ENCODE peak calls at places on chromosomes 11 and 22, in four cellular contexts. J is tibial artery, Z is SJSA1, Y is body of pancreas. Q is an unnamed sample. For H3K9me3, the result is how much of the 10 kb centered on the place peaks cover.

GRCh38 chr11:118791961-118792578 is 1.1 kb upstream of the DDX6 start:
- DNase-seq in J (peak), Z (no peak), Y (peak), Q (peak)

GRCh38 chr11:13009921-13010736 is 1.0 kb downstream of the RASSF10 start:
- DNase-seq in J (no peak), Z (no peak), Y (peak), Q (no peak)

GRCh38 chr22:31612891-31613285 is 49.1 kb downstream of the PISD start:
- DNase-seq in J (no peak), Z (no peak), Y (no peak), Q (no peak)

GRCh38 chr11:128367573-128367972 is 219.8 kb downstream of the ETS1 start:
- DNase-seq in J (no peak), Z (no peak), Y (no peak), Q (no peak)

GRCh38 chr11:82792319-82792718 is 58.7 kb upstream of the FAM181B start:
- DNase-seq in J (no peak), Z (no peak), Y (no peak), Q (no peak)

GRCh38 chr11:6531267-6531752 is 34.2 kb downstream of the DNHD1 start:
- DNase-seq in J (no peak), Z (no peak), Y (no peak), Q (no peak)

GRCh38 chr11:124123587-124123986 is 8.3 kb downstream of the VWA5A start:
- DNase-seq in J (no peak), Z (no peak), Y (no peak), Q (no peak)

GRCh38 chr11:47449541-47449940 is 605 bp upstream of the RAPSN start:
- DNase-seq in J (no peak), Z (no peak), Y (no peak), Q (no peak)

GRCh38 chr11:117830072-117830471 is 5.5 kb upstream of the FXYD2 start:
- DNase-seq in J (no peak), Z (no peak), Y (no peak), Q (no peak)

GRCh38 chr11:6040874-6041273 is 10.3 kb upstream of the OR56A1 start:
- DNase-seq in J (no peak), Z (no peak), Y (no peak), Q (no peak)

GRCh38 chr11:39965701-39966100 is 1493.8 kb downstream of the LRRC4C start:
- DNase-seq in J (no peak), Z (no peak), Y (no peak), Q (no peak)

GRCh38 chr11:64035581-64035980 is at the start of gene FLRT1:
- DNase-seq in J (no peak), Z (no peak), Y (no peak), Q (no peak)
- H3K9me3 ChIP-seq in J (under half), Z (under half), Y (under half), Q (under half)

DNA sequence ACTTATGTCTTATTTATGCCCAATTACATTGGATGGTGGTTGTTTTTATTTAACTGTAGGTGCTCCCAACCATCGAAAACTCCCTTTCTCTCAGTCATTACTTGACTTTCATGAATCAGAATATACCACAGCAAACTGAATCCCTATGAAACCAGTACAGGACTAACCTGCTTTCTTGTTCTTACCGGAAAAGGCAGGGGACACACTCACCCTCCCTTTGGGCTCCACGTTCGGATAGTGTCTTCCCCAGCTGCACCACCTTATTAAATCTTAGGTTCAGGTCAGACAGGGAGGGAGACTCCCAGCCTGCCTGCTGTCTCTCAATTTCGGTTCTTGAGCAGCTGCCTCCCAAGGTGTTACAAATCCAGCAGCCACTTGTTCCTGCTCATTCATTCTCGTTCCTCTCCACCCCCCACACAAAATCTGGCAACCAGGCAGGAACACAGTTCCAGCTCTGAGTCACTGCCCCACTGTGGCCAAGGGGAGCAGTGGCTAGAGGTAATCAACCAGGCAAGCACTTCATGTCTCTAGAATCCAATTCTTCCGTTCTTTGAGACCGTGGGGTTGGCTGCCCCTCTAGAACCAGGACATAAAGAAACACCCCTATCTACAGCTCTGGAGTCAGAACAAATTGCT is 133.0 kb downstream of the PLEKHA7 start:
- DNase-seq in J (peak), Z (no peak), Y (peak), Q (no peak)
- H3K9me3 ChIP-seq in J (under half), Z (under half), Y (under half), Q (under half)

GRCh38 chr11:56176318-56176717 is at the start of gene OR5J2:
- DNase-seq in J (no peak), Z (no peak), Y (no peak), Q (no peak)
- H3K9me3 ChIP-seq in J (under half), Z (under half), Y (under half), Q (under half)

DNA sequence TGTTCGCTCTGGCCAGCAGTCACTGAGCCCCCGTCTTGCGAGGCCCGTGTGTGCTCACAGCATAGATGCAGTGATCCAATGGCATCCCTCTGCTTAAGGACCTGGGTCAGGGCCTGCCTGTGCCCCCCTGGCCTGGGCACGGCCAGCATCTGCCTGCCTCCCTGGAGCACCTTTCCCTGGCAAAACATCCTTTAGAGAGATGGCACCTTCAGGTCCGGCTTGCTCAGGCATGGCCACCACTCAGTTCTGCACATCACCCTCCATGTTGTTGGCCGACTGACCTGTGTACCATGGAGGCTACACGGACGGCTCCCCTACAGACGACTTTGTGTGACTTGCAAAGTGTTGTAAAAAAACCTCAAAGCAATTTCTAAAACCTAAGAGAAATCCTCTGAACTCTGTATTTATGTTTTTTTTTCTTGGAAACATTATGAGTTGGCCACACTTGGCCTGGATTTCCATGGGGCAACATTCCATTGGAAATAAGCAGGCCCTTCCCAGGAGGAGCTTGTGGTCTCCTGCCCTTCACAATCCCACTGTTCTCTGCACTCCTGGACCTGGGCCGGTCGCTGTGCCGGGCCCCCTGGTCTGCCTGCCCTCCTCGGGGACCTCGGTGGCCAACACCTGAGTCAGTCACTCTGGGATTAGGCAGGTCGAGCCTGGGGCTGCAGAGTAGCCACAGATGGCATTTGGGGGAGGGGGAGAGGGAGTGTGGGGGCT is 592.4 kb downstream of the TBC1D22A start:
- DNase-seq in J (no peak), Z (no peak), Y (no peak), Q (no peak)
- H3K9me3 ChIP-seq in J (under half), Z (under half), Y (under half), Q (under half)

DNA sequence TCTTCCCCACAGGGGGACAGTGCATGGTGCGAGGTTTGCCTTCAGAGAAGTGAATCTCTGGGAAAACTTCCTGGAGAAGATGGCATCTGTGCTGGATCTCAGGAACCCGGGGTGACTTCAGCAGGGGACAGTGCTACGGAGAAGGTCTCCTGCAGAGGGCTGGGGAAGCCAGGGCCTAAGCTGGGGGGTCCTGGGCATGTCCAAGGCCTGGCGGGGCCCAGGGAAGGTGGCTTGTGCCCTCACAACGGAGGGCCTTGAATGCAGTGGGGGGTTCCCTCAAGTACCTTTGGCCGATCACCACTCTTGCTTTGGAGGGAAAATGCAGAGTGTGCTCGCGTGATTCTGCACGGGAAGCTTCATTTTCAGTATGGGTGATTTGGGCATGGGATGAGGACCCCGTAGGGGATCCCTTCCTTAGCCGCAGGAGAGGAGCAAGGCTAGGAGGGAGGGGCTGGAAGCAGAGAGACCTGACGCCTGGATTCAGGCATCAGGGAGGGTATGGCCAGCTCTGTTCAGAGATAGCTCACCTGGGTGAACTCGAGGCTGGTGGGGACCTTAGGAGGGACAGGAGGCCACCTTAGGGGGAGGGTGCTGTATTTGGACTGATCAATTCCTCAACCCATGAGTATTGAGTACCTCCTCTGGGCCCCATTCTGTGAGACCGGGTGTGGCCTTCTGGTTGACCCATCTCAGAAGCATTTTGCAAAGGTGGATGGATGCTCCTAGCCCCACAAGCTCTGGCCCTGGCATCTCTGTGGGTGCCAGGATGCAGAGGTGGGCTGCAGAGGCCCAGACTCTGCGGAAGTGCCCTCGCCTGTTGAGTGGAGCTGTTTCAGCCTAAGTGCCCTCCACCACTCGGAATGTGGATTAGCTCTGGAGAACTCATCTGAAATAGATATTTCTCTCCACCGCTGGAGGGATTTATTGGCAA is 529.4 kb downstream of the TBC1D22A start:
- DNase-seq in J (peak), Z (no peak), Y (no peak), Q (no peak)
- H3K9me3 ChIP-seq in J (under half), Z (under half), Y (under half), Q (under half)

DNA sequence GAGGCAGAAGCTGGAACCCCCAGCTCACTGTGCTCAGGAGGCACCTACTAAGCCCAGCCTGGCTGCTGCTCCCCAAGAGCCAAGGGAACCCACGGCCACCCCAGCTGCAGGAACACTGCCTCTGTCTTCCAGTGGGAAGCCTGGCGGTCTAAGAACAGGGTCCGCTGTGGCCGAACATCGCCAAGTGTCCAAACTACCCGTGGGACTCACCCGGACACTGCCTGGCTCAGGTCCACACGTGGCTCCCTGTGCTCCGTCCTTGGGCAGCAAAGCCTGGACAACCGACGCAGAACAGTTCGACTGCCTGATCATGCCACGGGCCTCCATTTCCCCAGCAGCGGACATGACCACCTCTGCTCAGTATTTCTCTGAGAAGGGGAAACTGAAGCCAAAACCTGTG is 747.0 kb downstream of the BRD1 start:
- DNase-seq in J (no peak), Z (no peak), Y (no peak), Q (no peak)
- H3K9me3 ChIP-seq in J (under half), Z (under half), Y (under half), Q (under half)

DNA sequence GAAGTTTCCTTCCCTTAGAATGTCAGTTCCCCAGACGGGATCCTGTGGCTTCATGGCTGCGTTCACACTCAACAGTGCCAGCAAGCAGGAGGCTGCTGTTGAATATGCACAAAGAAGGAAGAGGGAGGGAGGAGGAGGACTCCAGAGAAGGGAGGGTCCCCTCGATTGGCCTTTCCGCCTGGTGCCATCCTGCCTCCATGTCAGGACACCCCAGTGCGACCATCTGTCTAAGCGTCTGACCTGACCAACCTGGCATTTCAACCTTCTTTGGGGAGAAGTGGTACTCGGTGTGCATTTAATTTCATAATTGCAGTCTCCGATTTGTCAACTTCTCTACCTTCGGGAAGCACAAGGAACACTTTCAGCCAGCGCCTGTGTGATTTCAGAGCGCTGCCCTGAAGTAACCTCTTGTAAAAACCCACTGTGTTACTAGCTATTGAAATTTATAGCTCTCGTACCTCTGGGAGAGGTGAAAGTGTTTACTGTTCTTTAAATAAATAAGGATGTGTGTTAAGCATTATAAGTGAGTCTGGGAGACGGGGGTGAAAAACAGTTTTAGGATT is 1491.9 kb downstream of the TBC1D22A start:
- DNase-seq in J (no peak), Z (no peak), Y (no peak), Q (no peak)
- H3K9me3 ChIP-seq in J (under half), Z (under half), Y (under half), Q (under half)

DNA sequence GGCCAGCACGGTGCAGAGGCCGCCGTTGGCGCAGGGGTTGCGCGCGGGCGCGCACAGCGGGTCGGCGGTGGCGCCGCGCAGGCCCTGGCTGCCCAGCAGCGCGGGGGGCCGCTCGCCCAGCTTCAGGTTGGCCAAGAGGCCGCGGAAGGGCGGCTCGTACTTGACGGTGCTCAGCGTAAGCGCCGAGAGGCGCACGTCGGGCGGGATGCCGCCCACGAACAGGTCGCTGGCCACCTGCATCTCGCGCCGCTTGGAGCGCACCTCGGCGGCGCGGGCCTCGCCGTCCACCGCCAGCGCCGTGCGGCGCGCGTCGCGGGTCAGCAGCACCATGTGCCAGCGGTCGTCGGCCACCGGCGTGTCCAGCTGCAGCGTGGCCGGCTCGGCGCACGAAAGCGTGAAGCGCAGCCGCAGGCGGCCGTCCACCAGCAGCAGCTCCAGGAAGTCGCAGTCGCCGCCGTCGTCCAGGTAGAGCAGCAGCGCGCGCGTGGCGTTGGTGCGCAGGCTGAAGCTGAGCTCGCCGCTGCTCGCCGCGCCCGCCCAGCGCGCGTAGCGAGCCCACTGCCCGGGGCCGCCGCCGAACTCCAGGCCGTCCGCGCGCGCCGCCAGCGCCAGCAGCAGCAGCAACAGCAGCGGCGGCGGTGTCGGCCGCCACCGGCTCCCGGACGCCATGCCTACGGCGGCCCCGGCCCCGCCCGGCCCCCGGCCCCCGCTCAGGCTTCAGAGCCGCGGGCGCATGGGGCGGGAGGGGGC is 9.8 kb downstream of the NRXN2 start:
- DNase-seq in J (no peak), Z (no peak), Y (peak), Q (no peak)
- H3K9me3 ChIP-seq in J (under half), Z (under half), Y (under half), Q (under half)

Q was measured in T-helper 17 cell.